ENCODE peak calls at places on chromosomes 16 and 17, in nine cellular contexts. N is WERI-Rb-1, Y is fibroblast of lung, I is lung, P is left lung, O is heart right ventricle, C is tibial nerve, X is neural progenitor cell, Q is psoas muscle. J is an unnamed sample. For H3K27me3, the result is how much of the 10 kb centered on the place peaks cover.

GRCh38 chr17:1999557-2000251 is 25.4 kb downstream of the RTN4RL1 start:
- DNase-seq in N (peak), Y (peak), I (no peak), P (peak), O (peak), C (no peak), X (peak), Q (peak), J (no peak)

GRCh38 chr17:65683428-65683827 is 122.0 kb upstream of the AXIN2 start:
- DNase-seq in N (no peak), Y (no peak), I (no peak), P (no peak), O (no peak), C (no peak), X (no peak), Q (no peak), J (no peak)

GRCh38 chr16:81335669-81336068 is 20.9 kb downstream of the GAN start:
- DNase-seq in N (no peak), Y (no peak), I (no peak), P (no peak), O (no peak), C (no peak), X (no peak), Q (no peak), J (no peak)

GRCh38 chr16:77434365-77435239 is at the start of gene ADAMTS18:
- DNase-seq in N (peak), Y (no peak), I (no peak), P (no peak), O (no peak), C (no peak), X (peak), Q (no peak), J (no peak)

GRCh38 chr17:77110006-77110374 is 30.8 kb upstream of the SEC14L1 start:
- DNase-seq in N (no peak), Y (peak), I (no peak), P (no peak), O (no peak), C (no peak), X (peak), Q (no peak), J (no peak)

GRCh38 chr17:10756604-10757003 is 26.8 kb upstream of the TMEM220 start:
- DNase-seq in N (no peak), Y (no peak), I (no peak), P (no peak), O (no peak), C (no peak), X (no peak), Q (no peak), J (no peak)

GRCh38 chr16:84501077-84501735 is 3.3 kb downstream of the MEAK7 start:
- DNase-seq in N (no peak), Y (peak), I (no peak), P (no peak), O (no peak), C (no peak), X (no peak), Q (no peak), J (peak)

GRCh38 chr17:6135216-6135615 is 65.0 kb downstream of the WSCD1 start:
- DNase-seq in N (no peak), Y (no peak), I (no peak), P (no peak), O (no peak), C (no peak), X (no peak), Q (no peak), J (no peak)

GRCh38 chr17:3961564-3962047 is 2.6 kb downstream of the ATP2A3 start:
- DNase-seq in N (no peak), Y (no peak), I (no peak), P (peak), O (no peak), C (no peak), X (no peak), Q (no peak), J (no peak)

GRCh38 chr17:81000631-81001357 is 9.2 kb downstream of the CHMP6 start:
- DNase-seq in N (no peak), Y (no peak), I (no peak), P (no peak), O (no peak), C (no peak), X (no peak), Q (no peak), J (no peak)

GRCh38 chr16:84617631-84618427 is at the start of gene COTL1:
- DNase-seq in N (peak), Y (peak), I (peak), P (peak), O (peak), C (peak), X (peak), Q (peak), J (peak)

GRCh38 chr17:37714897-37715296 is 30.0 kb downstream of the HNF1B start:
- DNase-seq in N (no peak), Y (no peak), I (no peak), P (no peak), O (no peak), C (no peak), X (no peak), Q (no peak), J (no peak)

GRCh38 chr17:7022791-7023571 is at the start of gene BCL6B:
- DNase-seq in N (peak), Y (no peak), I (no peak), P (no peak), O (peak), C (no peak), X (peak), Q (no peak), J (peak)

GRCh38 chr16:13936596-13937081 is 16.7 kb downstream of the ERCC4 start:
- DNase-seq in N (no peak), Y (peak), I (no peak), P (peak), O (no peak), C (peak), X (no peak), Q (peak), J (no peak)

GRCh38 chr17:75720656-75721462 is at the start of gene ITGB4:
- DNase-seq in N (peak), Y (peak), I (peak), P (peak), O (peak), C (no peak), X (peak), Q (no peak), J (peak)

GRCh38 chr16:1309888-1310831 is 724 bp downstream of the UBE2I start:
- DNase-seq in N (no peak), Y (peak), I (peak), P (peak), O (peak), C (peak), X (no peak), Q (peak), J (no peak)

GRCh38 chr16:14061732-14062259 is 9.3 kb upstream of the MRTFB start:
- DNase-seq in N (no peak), Y (no peak), I (peak), P (no peak), O (no peak), C (no peak), X (no peak), Q (no peak), J (no peak)

GRCh38 chr16:53041196-53041977 is 11.3 kb downstream of the CHD9NB start:
- DNase-seq in N (peak), Y (no peak), I (no peak), P (no peak), O (peak), C (peak), X (peak), Q (peak), J (no peak)

GRCh38 chr17:72053069-72053846 is 67.6 kb upstream of the SOX9 start:
- DNase-seq in N (peak), Y (no peak), I (no peak), P (no peak), O (no peak), C (no peak), X (peak), Q (no peak), J (peak)

GRCh38 chr17:40097931-40098845 is 2.2 kb downstream of the NR1D1 start:
- DNase-seq in N (no peak), Y (peak), I (peak), P (peak), O (peak), C (peak), X (no peak), Q (peak), J (no peak)

GRCh38 chr17:47879028-47879585 is 16.9 kb upstream of the SP2 start:
- DNase-seq in N (no peak), Y (peak), I (no peak), P (no peak), O (no peak), C (no peak), X (no peak), Q (no peak), J (no peak)

GRCh38 chr16:9797306-9797705 is 384.9 kb downstream of the GRIN2A start:
- DNase-seq in N (no peak), Y (peak), I (no peak), P (no peak), O (peak), C (no peak), X (no peak), Q (no peak), J (no peak)

GRCh38 chr17:41223821-41224220 is 2.6 kb upstream of the KRTAP9-2 start:
- DNase-seq in N (no peak), Y (no peak), I (no peak), P (no peak), O (no peak), C (no peak), X (no peak), Q (no peak), J (no peak)

GRCh38 chr16:73217654-73218053 is 169.7 kb upstream of the ZFHX3 start:
- DNase-seq in N (no peak), Y (no peak), I (no peak), P (no peak), O (no peak), C (no peak), X (peak), Q (no peak), J (no peak)

GRCh38 chr16:5025171-5025632 is 8.5 kb downstream of the NAGPA start:
- DNase-seq in N (peak), Y (no peak), I (no peak), P (no peak), O (peak), C (peak), X (peak), Q (no peak), J (peak)

GRCh38 chr17:48728232-48729231 is at the start of gene HOXB13:
- DNase-seq in N (peak), Y (no peak), I (no peak), P (no peak), O (peak), C (no peak), X (peak), Q (no peak), J (no peak)

GRCh38 chr17:17836818-17837379 is at the start of gene SREBF1:
- DNase-seq in N (peak), Y (peak), I (no peak), P (peak), O (peak), C (peak), X (peak), Q (peak), J (peak)

GRCh38 chr16:46848768-46849764 is 18.1 kb upstream of the C16orf87 start:
- DNase-seq in N (no peak), Y (no peak), I (no peak), P (no peak), O (no peak), C (no peak), X (peak), Q (no peak), J (no peak)

DNA sequence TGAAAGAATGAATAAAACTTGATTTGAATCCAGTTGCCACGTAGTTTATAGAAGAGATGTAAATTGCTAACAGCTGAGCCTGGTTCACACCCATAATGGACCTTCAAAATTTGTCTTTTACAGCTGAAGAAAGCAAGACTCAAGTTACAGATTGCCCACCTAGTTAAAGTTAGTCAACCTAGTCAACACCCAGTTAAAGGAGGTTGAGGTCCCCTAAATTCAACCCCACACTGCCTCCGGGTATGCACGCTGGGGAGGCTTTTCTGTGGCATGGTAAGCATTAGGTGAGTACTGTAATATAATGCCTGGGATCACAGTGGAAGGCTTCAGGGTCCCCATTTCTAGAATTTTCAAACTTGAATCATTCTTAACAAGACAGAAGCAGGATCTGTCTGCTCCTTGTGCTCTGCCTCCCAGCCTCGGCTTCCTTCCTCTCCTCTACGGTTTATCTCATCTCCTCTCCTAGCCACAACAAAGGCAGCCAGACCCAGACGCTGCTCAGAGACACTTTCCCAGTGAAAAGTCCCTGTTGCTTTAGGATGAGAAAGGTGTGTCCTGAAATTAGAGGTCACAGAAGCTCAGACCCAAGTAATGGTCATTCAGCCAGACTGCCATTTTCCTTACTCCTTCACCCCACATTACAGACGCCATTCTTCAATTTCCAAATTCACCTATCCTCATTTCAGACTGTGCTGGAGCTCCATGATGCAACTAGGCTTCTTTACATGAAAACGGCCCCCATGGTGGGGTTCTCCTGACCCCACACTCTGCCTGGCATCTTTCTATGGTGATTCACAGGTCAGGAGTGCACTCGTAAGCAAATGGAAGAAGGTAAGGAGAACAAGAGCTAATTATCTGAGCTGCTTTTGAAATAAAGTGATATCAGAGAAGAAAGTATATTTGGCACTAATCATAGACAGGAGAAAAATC is 27.2 kb upstream of the SUPT4H1 start:
- DNase-seq in N (no peak), Y (no peak), I (no peak), P (no peak), O (no peak), C (no peak), X (no peak), Q (no peak), J (no peak)
- H3K27ac ChIP-seq in N (no peak), Y (no peak), I (no peak), P (no peak), O (no peak), C (no peak), X (no peak), Q (no peak), J (no peak)

DNA sequence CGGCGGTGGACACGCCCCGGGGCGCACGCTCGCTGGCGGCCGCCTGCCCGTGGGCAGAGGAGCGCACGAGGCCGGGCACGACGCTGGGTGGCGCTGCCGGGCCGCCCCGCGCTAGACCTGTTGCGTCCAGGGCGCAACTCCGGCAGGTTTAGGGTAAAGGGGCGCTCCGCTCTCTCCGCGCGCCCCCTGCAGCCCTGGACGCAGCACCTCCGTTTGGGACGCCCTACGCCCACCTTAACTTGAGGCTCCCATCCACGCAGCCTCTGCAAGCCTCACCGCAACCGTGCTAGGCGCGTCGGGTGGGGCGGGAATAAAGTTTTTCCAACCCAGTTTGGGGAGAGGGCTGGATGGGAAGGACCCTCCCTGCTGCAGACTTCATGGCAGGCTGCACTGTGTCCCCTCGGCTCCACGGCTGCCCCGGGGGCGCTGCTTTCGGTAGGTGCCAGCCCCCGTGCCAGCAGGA is 299 bp upstream of the SYT17 start:
- DNase-seq in N (peak), Y (peak), I (peak), P (peak), O (peak), C (no peak), X (peak), Q (peak), J (peak)
- TF ChIP-seq CTCF in N (peak), Y (peak), I (peak), P (peak), O (peak), C (peak), X (peak), Q (peak), J (peak)

DNA sequence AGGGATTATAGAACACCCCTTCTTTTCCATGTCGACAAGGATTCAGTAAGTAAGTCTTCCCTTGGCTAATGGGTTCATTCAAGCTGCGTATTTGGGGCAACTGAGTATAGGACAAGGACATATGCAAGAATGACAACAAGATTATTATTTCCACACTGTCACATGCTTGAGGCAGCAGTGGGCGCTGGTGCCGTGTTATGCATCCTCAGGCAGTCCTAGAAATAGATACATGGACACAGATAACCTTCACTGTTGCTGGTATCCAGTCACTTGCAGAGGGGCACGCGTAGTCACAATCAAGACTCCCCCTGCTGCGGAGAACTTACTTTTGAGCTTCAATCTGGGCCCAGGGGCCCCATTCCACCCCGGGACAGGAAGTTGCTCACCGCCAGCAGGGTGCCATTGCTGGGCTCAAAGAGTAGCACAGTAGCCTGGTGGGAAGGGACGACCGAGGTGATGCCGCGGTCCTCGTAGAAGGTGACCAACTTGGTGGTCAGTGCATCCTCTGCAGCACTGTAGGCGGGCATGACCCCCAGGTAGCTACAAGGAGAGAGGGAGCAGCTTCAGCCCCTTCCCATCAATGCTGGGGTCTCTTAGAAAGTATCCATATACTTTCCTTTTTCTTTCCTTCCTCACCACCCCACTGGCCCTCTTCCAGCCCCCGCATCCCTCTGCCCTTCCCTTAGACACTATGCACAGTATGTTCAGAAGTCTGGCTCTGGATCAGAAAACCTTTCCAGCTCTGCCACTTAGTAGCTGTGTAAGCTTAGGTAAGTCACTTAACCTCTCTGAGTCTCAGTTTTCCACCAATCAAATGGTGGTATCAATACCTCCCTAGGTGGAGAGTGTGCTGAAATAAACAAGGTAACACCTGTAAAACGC is 804 bp downstream of the CRYM start:
- DNase-seq in N (no peak), Y (no peak), I (no peak), P (no peak), O (no peak), C (no peak), X (no peak), Q (no peak), J (peak)
- H3K27me3 ChIP-seq in N (under half), Y (under half), I (under half), P (under half), O (under half), C (half or more), X (half or more), Q (under half), J (under half)

GRCh38 chr16:57478396-57479024 is 7.8 kb downstream of the DOK4 start:
- DNase-seq in N (no peak), Y (no peak), I (no peak), P (no peak), O (no peak), C (no peak), X (no peak), Q (no peak), J (no peak)

GRCh38 chr16:57475711-57476339 is 10.5 kb downstream of the DOK4 start:
- DNase-seq in N (peak), Y (peak), I (no peak), P (no peak), O (no peak), C (no peak), X (peak), Q (peak), J (no peak)

GRCh38 chr16:57477531-57478202 is 8.6 kb downstream of the DOK4 start:
- DNase-seq in N (no peak), Y (no peak), I (no peak), P (no peak), O (no peak), C (no peak), X (peak), Q (peak), J (no peak)

GRCh38 chr16:57474671-57475661 is 11.3 kb downstream of the DOK4 start:
- DNase-seq in N (no peak), Y (no peak), I (no peak), P (no peak), O (no peak), C (no peak), X (no peak), Q (peak), J (no peak)

DNA sequence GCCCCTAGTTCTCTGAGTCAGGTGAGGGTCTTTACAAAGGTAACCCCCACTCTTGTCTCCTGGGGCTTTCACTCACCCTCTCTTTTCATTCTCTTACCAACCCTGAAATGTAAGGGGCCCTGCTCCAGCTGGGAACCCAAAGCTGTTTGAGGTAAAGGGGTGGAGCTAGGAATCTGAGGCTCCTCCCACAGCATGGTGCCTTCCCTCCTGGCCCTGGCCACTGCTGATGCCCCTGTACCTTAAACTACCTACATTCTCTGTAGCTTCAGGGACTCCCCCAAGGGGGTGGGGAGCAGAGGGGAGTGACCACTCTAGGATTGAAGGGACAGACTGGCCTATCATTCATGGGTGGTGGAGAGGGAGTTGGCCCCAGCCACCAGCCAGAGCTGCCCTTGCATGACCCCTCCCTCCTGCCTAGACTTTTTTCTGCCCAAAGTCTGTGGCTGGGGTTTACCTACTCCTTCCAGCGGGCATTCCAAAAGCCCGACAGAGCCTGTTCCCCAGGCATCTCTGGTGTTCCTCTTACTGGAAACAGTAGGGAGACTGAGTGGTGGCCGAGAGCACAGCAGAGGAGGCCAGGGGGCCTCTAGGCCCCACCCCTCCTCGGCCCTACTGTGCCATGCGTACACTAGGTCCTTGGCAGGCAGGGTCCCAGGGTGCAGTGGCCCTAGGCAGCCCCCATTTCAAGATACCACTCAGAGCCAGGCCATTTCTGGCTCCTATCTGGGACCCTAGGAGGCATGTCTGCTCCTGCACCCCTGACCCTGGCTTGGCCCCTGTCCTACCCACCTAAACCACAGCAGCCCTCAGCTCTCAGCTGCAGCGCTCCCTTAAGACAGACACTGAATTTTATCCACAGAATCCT is 9.5 kb downstream of the DOK4 start:
- DNase-seq in N (no peak), Y (no peak), I (no peak), P (no peak), O (no peak), C (no peak), X (no peak), Q (peak), J (no peak)
- H3K27ac ChIP-seq in N (no peak), Y (no peak), I (no peak), P (no peak), O (no peak), C (no peak), X (no peak), Q (no peak), J (no peak)